ENCODE peak calls at places on chromosomes 13 and 19, in six cellular contexts. One of them, this sample, is unnamed.

GRCh38 chr19:12834976-12835757 is 788 bp upstream of the RTBDN start:
- DNase-seq in AG04449: no peak
- DNase-seq in CD8-positive, alpha-beta T cell: no peak
- DNase-seq in transverse colon: peak; percentile 35
- DNase-seq in breast epithelium: no peak
- DNase-seq in NB4: no peak
- DNase-seq in this sample: no peak

GRCh38 chr13:109297628-109298027 is 488.8 kb downstream of the IRS2 start:
- DNase-seq in breast epithelium: no peak
- DNase-seq in CD8-positive, alpha-beta T cell: no peak
- DNase-seq in AG04449: peak; percentile 79
- DNase-seq in NB4: no peak
- DNase-seq in transverse colon: no peak
- DNase-seq in this sample: no peak

GRCh38 chr19:16070366-16070990 is 5.8 kb upstream of the TPM4 start:
- DNase-seq in breast epithelium: peak; percentile 91
- DNase-seq in CD8-positive, alpha-beta T cell: peak; percentile 90
- DNase-seq in AG04449: no peak
- DNase-seq in transverse colon: peak; percentile 96
- DNase-seq in NB4: peak; percentile 77
- DNase-seq in this sample: peak; percentile 81

GRCh38 chr19:18966304-18966703 is 25.3 kb upstream of the HOMER3 start:
- DNase-seq in CD8-positive, alpha-beta T cell: no peak
- DNase-seq in transverse colon: no peak
- DNase-seq in breast epithelium: no peak
- DNase-seq in NB4: peak; percentile 60
- DNase-seq in AG04449: no peak
- DNase-seq in this sample: no peak

GRCh38 chr19:36054733-36055686 is at the start of gene WDR62:
- DNase-seq in AG04449: peak; percentile 31
- DNase-seq in transverse colon: peak; percentile 94
- DNase-seq in NB4: peak; percentile 91
- DNase-seq in breast epithelium: peak; percentile 94
- DNase-seq in CD8-positive, alpha-beta T cell: peak; percentile 95
- DNase-seq in this sample: peak; percentile 97

GRCh38 chr19:37855098-37855497 is 51.3 kb downstream of the WDR87 start:
- DNase-seq in breast epithelium: peak; percentile 20
- DNase-seq in NB4: no peak
- DNase-seq in AG04449: no peak
- DNase-seq in transverse colon: peak; percentile 8
- DNase-seq in CD8-positive, alpha-beta T cell: no peak
- DNase-seq in this sample: peak; percentile 50

GRCh38 chr13:29507356-29507755 is 88.1 kb downstream of the SLC7A1 start:
- DNase-seq in transverse colon: no peak
- DNase-seq in AG04449: no peak
- DNase-seq in NB4: no peak
- DNase-seq in breast epithelium: no peak
- DNase-seq in CD8-positive, alpha-beta T cell: no peak
- DNase-seq in this sample: no peak

GRCh38 chr19:46528601-46529447 is 33.2 kb upstream of the PNMA8B start:
- DNase-seq in AG04449: no peak
- DNase-seq in transverse colon: no peak
- DNase-seq in CD8-positive, alpha-beta T cell: no peak
- DNase-seq in breast epithelium: no peak
- DNase-seq in NB4: no peak
- DNase-seq in this sample: no peak

GRCh38 chr19:377801-378581 is 31.0 kb downstream of the C2CD4C start:
- DNase-seq in transverse colon: no peak
- DNase-seq in NB4: no peak
- DNase-seq in CD8-positive, alpha-beta T cell: no peak
- DNase-seq in breast epithelium: no peak
- DNase-seq in AG04449: no peak
- DNase-seq in this sample: no peak

GRCh38 chr13:113546571-113547247 is 37.8 kb upstream of the TFDP1 start:
- DNase-seq in breast epithelium: no peak
- DNase-seq in AG04449: no peak
- DNase-seq in CD8-positive, alpha-beta T cell: no peak
- DNase-seq in NB4: no peak
- DNase-seq in transverse colon: peak; percentile 6
- DNase-seq in this sample: no peak

GRCh38 chr13:49833402-49833801 is 40.9 kb upstream of the KPNA3 start:
- DNase-seq in transverse colon: no peak
- DNase-seq in AG04449: no peak
- DNase-seq in CD8-positive, alpha-beta T cell: no peak
- DNase-seq in breast epithelium: no peak
- DNase-seq in NB4: no peak
- DNase-seq in this sample: no peak

GRCh38 chr19:35267818-35268545 is 780 bp upstream of the USF2 start:
- DNase-seq in CD8-positive, alpha-beta T cell: peak; percentile 87
- DNase-seq in NB4: peak; percentile 71
- DNase-seq in AG04449: no peak
- DNase-seq in transverse colon: peak; percentile 81
- DNase-seq in breast epithelium: peak; percentile 57
- DNase-seq in this sample: peak; percentile 88

DNA sequence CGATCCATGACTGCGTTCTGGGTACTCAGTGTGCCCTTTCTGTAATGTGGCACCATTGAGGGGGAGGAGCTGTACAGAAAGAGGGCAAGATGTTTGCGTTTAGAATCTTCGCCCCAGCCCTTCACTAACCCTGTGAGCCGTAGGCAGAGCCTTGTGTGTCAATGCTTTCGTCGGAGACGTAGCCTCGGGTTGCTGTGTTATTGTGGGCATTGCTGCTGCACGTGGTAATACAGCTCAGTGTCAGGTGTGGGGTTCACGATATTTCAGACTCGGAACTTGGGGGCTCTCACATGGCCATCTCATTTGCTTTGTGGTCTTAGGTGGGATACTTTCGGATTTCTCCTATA is 6.1 kb downstream of the RPS9 start:
- DNase-seq in breast epithelium: no peak
- DNase-seq in CD8-positive, alpha-beta T cell: no peak
- DNase-seq in AG04449: no peak
- DNase-seq in NB4: no peak
- DNase-seq in transverse colon: no peak
- DNase-seq in this sample: no peak
- TF ChIP-seq CTCF in breast epithelium: no peak
- TF ChIP-seq CTCF in CD8-positive, alpha-beta T cell: no peak
- TF ChIP-seq CTCF in AG04449: no peak
- TF ChIP-seq CTCF in NB4: no peak
- TF ChIP-seq CTCF in transverse colon: no peak
- TF ChIP-seq CTCF in this sample: no peak

GRCh38 chr19:40571831-40572495 is 4.7 kb upstream of the SHKBP1 start:
- DNase-seq in NB4: no peak
- DNase-seq in CD8-positive, alpha-beta T cell: no peak
- DNase-seq in AG04449: no peak
- DNase-seq in breast epithelium: no peak
- DNase-seq in transverse colon: no peak
- DNase-seq in this sample: no peak

GRCh38 chr19:40578442-40578908 is 1.8 kb downstream of the SHKBP1 start:
- DNase-seq in AG04449: no peak
- DNase-seq in CD8-positive, alpha-beta T cell: no peak
- DNase-seq in breast epithelium: no peak
- DNase-seq in NB4: peak; percentile 83
- DNase-seq in transverse colon: no peak
- DNase-seq in this sample: no peak

GRCh38 chr19:40576585-40577451 is at the start of gene SHKBP1:
- DNase-seq in breast epithelium: peak; percentile 90
- DNase-seq in NB4: peak; percentile 92
- DNase-seq in AG04449: peak; percentile 56
- DNase-seq in transverse colon: peak; percentile 96
- DNase-seq in CD8-positive, alpha-beta T cell: peak; percentile 95
- DNase-seq in this sample: peak; percentile 90

GRCh38 chr19:40576181-40576584 is 490 bp upstream of the SHKBP1 start:
- DNase-seq in CD8-positive, alpha-beta T cell: no peak
- DNase-seq in AG04449: no peak
- DNase-seq in transverse colon: no peak
- DNase-seq in breast epithelium: no peak
- DNase-seq in NB4: peak; percentile 76
- DNase-seq in this sample: peak; percentile 41

DNA sequence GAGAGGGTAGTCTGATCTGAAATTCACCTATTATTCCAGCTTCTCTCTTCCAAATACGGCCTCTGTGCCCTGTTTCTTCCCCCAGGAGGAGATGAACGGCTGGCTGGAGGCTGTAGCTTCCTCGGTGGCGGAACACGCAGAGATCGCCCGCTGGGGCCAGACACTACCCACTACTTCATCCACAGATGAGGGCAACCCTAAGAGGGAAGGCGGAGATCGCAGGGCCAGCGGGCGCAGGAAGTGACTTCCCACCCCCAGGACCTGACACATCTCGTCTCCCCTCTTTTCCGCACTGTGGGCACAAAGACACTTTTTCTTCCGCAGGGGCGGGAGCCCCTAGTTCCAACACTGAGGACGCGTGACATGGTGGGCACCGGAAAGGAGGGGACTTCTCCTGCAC is 1.3 kb upstream of the SHKBP1 start:
- DNase-seq in NB4: no peak
- DNase-seq in breast epithelium: no peak
- DNase-seq in CD8-positive, alpha-beta T cell: no peak
- DNase-seq in transverse colon: no peak
- DNase-seq in AG04449: no peak
- DNase-seq in this sample: no peak
- H3K4me3 ChIP-seq in NB4: no peak overlapping the region
- H3K4me3 ChIP-seq in breast epithelium: no peak overlapping the region
- H3K4me3 ChIP-seq in CD8-positive, alpha-beta T cell: no peak overlapping the region
- H3K4me3 ChIP-seq in transverse colon: no peak overlapping the region
- H3K4me3 ChIP-seq in AG04449: no peak overlapping the region
- H3K4me3 ChIP-seq in this sample: no peak overlapping the region

GRCh38 chr19:23758187-23759074 is at the start of gene ZNF681:
- DNase-seq in transverse colon: peak; percentile 91
- DNase-seq in AG04449: peak; percentile 36
- DNase-seq in breast epithelium: peak; percentile 87
- DNase-seq in CD8-positive, alpha-beta T cell: peak; percentile 86
- DNase-seq in NB4: peak; percentile 95
- DNase-seq in this sample: peak; percentile 80
- TF ChIP-seq CTCF in transverse colon: peak; percentile 41
- TF ChIP-seq CTCF in AG04449: no peak
- TF ChIP-seq CTCF in breast epithelium: peak; percentile 30
- TF ChIP-seq CTCF in CD8-positive, alpha-beta T cell: no peak
- TF ChIP-seq CTCF in NB4: no peak
- TF ChIP-seq CTCF in this sample: peak; percentile 13

DNA sequence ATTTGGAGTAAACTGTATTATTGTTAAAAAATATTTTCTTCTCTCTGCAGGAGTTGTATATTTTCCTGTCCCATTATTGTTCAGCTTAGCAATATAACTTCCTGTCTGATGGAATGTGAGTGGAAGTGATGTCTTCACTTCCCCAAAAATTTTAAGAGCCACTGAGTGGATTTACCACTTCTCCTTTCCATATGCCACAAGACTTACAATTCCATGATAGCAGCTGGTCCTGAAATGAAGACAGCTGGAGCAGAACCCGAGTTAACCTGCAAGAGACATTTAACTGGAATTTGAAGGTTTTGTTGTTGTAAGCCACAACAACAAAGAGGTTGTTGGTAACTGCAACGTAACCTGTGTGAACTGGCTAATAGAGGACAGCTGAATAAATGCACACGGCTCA is 23.4 kb upstream of the TBC1D4 start:
- DNase-seq in CD8-positive, alpha-beta T cell: no peak
- DNase-seq in transverse colon: no peak
- DNase-seq in NB4: peak; percentile 87
- DNase-seq in AG04449: no peak
- DNase-seq in breast epithelium: no peak
- DNase-seq in this sample: no peak
- H3K4me3 ChIP-seq in CD8-positive, alpha-beta T cell: no peak overlapping the region
- H3K4me3 ChIP-seq in transverse colon: no peak overlapping the region
- H3K4me3 ChIP-seq in NB4: no peak overlapping the region
- H3K4me3 ChIP-seq in AG04449: no peak overlapping the region
- H3K4me3 ChIP-seq in breast epithelium: no peak overlapping the region
- H3K4me3 ChIP-seq in this sample: no peak overlapping the region

DNA sequence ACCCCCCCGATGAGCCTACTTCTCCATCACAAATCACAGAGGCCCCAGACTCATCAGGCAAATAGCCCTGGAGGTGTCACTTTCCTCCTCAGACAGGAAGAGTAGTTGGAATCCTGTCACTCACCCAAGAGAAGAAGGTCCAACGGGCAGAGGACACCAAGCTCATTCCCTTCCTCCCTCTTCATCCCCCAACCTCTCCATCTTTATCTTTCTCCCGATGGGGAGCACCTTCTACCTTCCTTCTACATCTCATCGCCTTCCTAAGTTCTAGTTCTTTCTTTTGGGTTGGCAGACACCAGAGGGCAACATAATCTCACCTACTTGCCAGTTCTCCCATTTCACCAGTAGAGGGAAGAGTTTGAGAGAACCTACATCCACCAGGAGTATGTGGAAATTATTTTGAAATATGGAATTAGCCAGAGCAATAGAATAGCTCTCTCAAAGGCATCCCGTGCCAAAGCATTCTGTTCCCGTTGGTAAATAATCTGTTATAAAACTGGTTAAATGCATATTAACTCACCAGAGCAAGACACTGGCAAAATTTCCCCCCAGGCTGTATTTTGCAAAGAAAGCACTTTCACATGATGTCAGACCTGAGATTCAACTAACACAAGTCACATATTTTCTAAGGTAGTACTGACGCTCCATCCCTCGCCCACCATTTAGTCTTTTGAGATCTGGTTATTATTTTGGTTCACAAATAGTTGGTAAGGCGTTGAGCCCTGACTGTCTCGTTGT is 55.0 kb downstream of the ZIC5 start:
- DNase-seq in NB4: peak; percentile 78
- DNase-seq in breast epithelium: no peak
- DNase-seq in CD8-positive, alpha-beta T cell: no peak
- DNase-seq in AG04449: peak; percentile 23
- DNase-seq in transverse colon: no peak
- DNase-seq in this sample: no peak
- TF ChIP-seq CTCF in NB4: peak; percentile 98
- TF ChIP-seq CTCF in breast epithelium: peak; percentile 86
- TF ChIP-seq CTCF in CD8-positive, alpha-beta T cell: peak; percentile 83
- TF ChIP-seq CTCF in AG04449: peak; percentile 92
- TF ChIP-seq CTCF in transverse colon: peak; percentile 96
- TF ChIP-seq CTCF in this sample: peak; percentile 92

This sample was measured in GM06990.